ENCODE peak calls at places on chromosomes 11 and 22, in eight cellular contexts. J is dermis blood vessel endothelial cell, O is HTR-8/SVneo, E is astrocyte of the spinal cord, S is RCC 7860, P is NCI-H524, M is HFFc6, K is HEK293T. C is an unnamed sample.

GRCh38 chr11:91871791-91872190 is 352.8 kb upstream of the FAT3 start:
- DNase-seq in J (peak), O (no peak), E (peak), S (peak), P (no peak), M (no peak), K (no peak), C (no peak)

GRCh38 chr11:66267039-66267378 is 1.4 kb upstream of the RAB1B start:
- DNase-seq in J (no peak), O (no peak), E (no peak), S (no peak), P (no peak), M (no peak), K (no peak), C (no peak)

GRCh38 chr11:12914401-12914912 is 94.7 kb upstream of the RASSF10 start:
- DNase-seq in J (peak), O (peak), E (peak), S (no peak), P (peak), M (peak), K (peak), C (peak)

GRCh38 chr11:44928807-44929206 is 21.9 kb downstream of the TP53I11 start:
- DNase-seq in J (no peak), O (no peak), E (no peak), S (no peak), P (no peak), M (no peak), K (no peak), C (no peak)

GRCh38 chr11:130798280-130798679 is 118.0 kb downstream of the SNX19 start:
- DNase-seq in J (peak), O (peak), E (peak), S (peak), P (no peak), M (peak), K (no peak), C (no peak)

GRCh38 chr11:16184588-16184987 is 171.8 kb downstream of the SOX6 start:
- DNase-seq in J (peak), O (no peak), E (peak), S (peak), P (no peak), M (peak), K (no peak), C (no peak)

GRCh38 chr11:130580372-130580771 is 131.9 kb downstream of the ADAMTS15 start:
- DNase-seq in J (peak), O (peak), E (peak), S (peak), P (peak), M (peak), K (no peak), C (no peak)

GRCh38 chr11:57792060-57792541 is 30.5 kb downstream of the CTNND1 start:
- DNase-seq in J (peak), O (no peak), E (peak), S (peak), P (no peak), M (no peak), K (no peak), C (no peak)

GRCh38 chr11:118010738-118011461 is 24.7 kb downstream of the IL10RA start:
- DNase-seq in J (no peak), O (no peak), E (no peak), S (no peak), P (no peak), M (no peak), K (no peak), C (no peak)

GRCh38 chr11:107040447-107041444 is 22.5 kb upstream of the GUCY1A2 start:
- DNase-seq in J (no peak), O (no peak), E (peak), S (peak), P (no peak), M (peak), K (no peak), C (no peak)

GRCh38 chr11:93344855-93345333 is 14.4 kb downstream of the DEUP1 start:
- DNase-seq in J (no peak), O (no peak), E (no peak), S (no peak), P (no peak), M (no peak), K (no peak), C (no peak)

GRCh38 chr11:32307449-32307848 is 127.9 kb downstream of the WT1 start:
- DNase-seq in J (no peak), O (no peak), E (no peak), S (no peak), P (peak), M (no peak), K (no peak), C (no peak)

GRCh38 chr11:13118194-13118593 is 109.1 kb downstream of the RASSF10 start:
- DNase-seq in J (peak), O (peak), E (peak), S (peak), P (no peak), M (peak), K (no peak), C (peak)

GRCh38 chr22:19260804-19261203 is 30.7 kb downstream of the CLTCL1 start:
- DNase-seq in J (no peak), O (no peak), E (no peak), S (no peak), P (no peak), M (no peak), K (no peak), C (no peak)

GRCh38 chr11:113567097-113567496 is 91.9 kb upstream of the DRD2 start:
- DNase-seq in J (no peak), O (no peak), E (no peak), S (no peak), P (no peak), M (no peak), K (no peak), C (no peak)